ENCODE peak calls at places on chromosomes 1 and 21, in five cellular contexts. X is breast epithelium, T is sigmoid colon, Q is stomach, Y is upper lobe of left lung. Z is an unnamed sample.

GRCh38 chr1:84738237-84738636 is 48.0 kb upstream of the SSX2IP start:
- DNase-seq in X (no peak), T (no peak), Q (no peak), Y (no peak), Z (no peak)

GRCh38 chr1:100860397-100860991 is 34.1 kb downstream of the EXTL2 start:
- DNase-seq in X (no peak), T (no peak), Q (no peak), Y (no peak), Z (no peak)

GRCh38 chr1:76511226-76511625 is 356.1 kb upstream of the ST6GALNAC5 start:
- DNase-seq in X (no peak), T (no peak), Q (no peak), Y (no peak), Z (no peak)

GRCh38 chr1:209808059-209808494 is 2.1 kb upstream of the IRF6 start:
- DNase-seq in X (no peak), T (no peak), Q (no peak), Y (no peak), Z (peak)

GRCh38 chr1:158675563-158675962 is 11.0 kb downstream of the SPTA1 start:
- DNase-seq in X (no peak), T (no peak), Q (no peak), Y (no peak), Z (no peak)

GRCh38 chr1:225526878-225527277 is 99.0 kb upstream of the LBR start:
- DNase-seq in X (no peak), T (no peak), Q (peak), Y (no peak), Z (no peak)

GRCh38 chr1:109636201-109636952 is 16.7 kb downstream of the AMPD2 start:
- DNase-seq in X (no peak), T (peak), Q (no peak), Y (no peak), Z (peak)

GRCh38 chr1:226548281-226549093 is at the start of gene STUM:
- DNase-seq in X (no peak), T (peak), Q (peak), Y (no peak), Z (peak)

DNA sequence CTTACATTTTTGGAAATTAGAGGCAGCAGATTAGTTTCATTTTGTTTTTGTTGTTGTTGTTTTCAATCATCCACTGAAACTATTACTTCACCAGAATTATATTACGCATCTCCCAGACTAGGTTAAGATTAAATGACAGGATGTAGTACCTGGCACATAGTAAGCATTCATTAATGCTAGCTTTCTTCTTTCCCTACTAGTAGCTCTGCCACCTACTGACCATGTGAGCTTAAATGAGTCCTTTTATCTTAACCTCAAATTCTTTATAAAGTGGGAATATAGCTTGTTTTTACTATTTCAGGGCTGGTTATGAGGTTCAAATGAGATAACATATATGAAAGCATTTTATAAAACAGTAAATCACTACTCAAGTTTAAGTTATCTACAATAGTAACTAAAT is 10.2 kb upstream of the ASPM start:
- DNase-seq in X (no peak), T (no peak), Q (no peak), Y (no peak), Z (no peak)
- TF ChIP-seq CTCF in X (no peak), T (no peak), Q (no peak), Y (no peak), Z (no peak)

DNA sequence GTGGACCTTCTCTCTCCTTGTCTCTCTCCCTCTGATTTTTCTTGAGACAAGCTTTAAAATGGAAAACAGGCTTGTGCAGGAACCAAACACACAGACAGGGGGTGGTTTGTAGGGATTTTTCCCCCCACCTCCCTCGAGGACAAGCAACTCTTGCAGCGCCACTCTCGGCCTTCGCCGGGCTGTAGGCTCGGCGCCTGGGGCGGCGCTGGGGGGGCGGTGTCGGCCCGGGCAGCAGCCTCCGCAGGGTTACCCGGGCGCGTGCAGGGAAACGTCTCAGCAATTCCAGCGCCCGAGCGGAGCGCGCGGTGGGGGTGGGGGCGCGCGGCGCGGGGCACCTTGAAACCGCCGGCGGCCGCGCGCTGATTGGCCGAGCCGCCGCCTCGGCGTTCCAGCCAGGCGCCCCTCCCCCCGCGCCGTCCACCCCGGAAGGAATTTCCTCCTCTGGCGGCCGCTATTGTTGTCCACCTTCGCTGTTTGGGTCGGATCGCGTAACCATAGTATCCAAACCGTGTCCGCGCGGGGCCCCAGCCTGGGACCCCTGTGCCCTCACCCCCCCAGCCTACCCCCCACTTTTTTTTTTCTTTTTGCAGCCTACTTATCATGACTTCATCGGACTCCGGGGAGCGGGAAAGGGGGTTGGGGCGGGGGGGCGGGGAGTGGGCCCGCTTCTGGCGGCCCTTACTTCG is 59.8 kb upstream of the ACOT11 start:
- DNase-seq in X (peak), T (peak), Q (peak), Y (peak), Z (peak)
- TF ChIP-seq POLR2AphosphoS5 in X (peak), T (peak), Q (peak), Y (peak), Z (peak)

GRCh38 chr1:4622821-4623220 is 31.6 kb upstream of the AJAP1 start:
- DNase-seq in X (no peak), T (peak), Q (no peak), Y (no peak), Z (no peak)
- H3K4me3 ChIP-seq in X (no peak), T (no peak), Q (no peak), Y (no peak), Z (no peak)

DNA sequence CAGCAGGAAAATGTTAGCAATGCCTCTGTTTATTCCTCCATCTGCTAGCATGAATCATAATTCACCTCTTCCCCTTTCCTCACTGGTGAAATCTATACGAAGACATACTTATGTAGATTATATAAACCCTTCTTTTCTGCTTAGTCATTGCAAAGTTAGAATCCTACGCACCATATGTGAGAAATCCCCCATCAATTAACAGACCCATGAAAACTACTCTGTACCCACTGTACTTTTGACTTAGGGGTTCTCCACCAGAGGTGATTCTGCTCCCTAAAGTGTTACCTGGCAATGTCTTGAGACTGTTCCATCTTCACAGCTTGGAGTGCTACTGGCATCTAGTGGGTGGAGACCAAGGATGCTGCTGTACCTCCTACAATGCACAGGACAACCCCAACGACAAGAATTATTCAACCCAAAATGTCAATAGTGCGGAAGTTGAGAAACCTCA is 49.6 kb upstream of the KCTD3 start:
- DNase-seq in X (no peak), T (no peak), Q (no peak), Y (no peak), Z (no peak)
- TF ChIP-seq CTCF in X (no peak), T (no peak), Q (no peak), Y (no peak), Z (no peak)

GRCh38 chr1:150146853-150147542 is 2.7 kb upstream of the PLEKHO1 start:
- DNase-seq in X (no peak), T (no peak), Q (no peak), Y (no peak), Z (no peak)

GRCh38 chr1:150151291-150152181 is 1.8 kb downstream of the PLEKHO1 start:
- DNase-seq in X (no peak), T (peak), Q (peak), Y (peak), Z (peak)

GRCh38 chr1:150150511-150151021 is 850 bp downstream of the PLEKHO1 start:
- DNase-seq in X (no peak), T (peak), Q (no peak), Y (peak), Z (peak)

GRCh38 chr1:150149490-150150453 is at the start of gene PLEKHO1:
- DNase-seq in X (peak), T (peak), Q (peak), Y (peak), Z (peak)

GRCh38 chr1:150148834-150149489 is 754 bp upstream of the PLEKHO1 start:
- DNase-seq in X (no peak), T (peak), Q (peak), Y (no peak), Z (no peak)
- TF ChIP-seq POLR2AphosphoS5 in X (no peak), T (no peak), Q (no peak), Y (no peak), Z (no peak)

GRCh38 chr1:77757616-77758015 is 2.0 kb downstream of the USP33 start:
- DNase-seq in X (no peak), T (no peak), Q (no peak), Y (no peak), Z (no peak)
- H3K4me3 ChIP-seq in X (no peak), T (no peak), Q (no peak), Y (no peak), Z (no peak)

GRCh38 chr1:167658574-167659328 is 28.7 kb downstream of the RCSD1 start:
- DNase-seq in X (no peak), T (no peak), Q (no peak), Y (no peak), Z (peak)
- TF ChIP-seq CTCF in X (no peak), T (no peak), Q (no peak), Y (no peak), Z (no peak)

GRCh38 chr1:160209656-160210046 is 4.5 kb downstream of the PEA15 start:
- DNase-seq in X (no peak), T (no peak), Q (no peak), Y (no peak), Z (no peak)
- TF ChIP-seq POLR2AphosphoS5 in X (no peak), T (no peak), Q (no peak), Y (no peak), Z (no peak)

DNA sequence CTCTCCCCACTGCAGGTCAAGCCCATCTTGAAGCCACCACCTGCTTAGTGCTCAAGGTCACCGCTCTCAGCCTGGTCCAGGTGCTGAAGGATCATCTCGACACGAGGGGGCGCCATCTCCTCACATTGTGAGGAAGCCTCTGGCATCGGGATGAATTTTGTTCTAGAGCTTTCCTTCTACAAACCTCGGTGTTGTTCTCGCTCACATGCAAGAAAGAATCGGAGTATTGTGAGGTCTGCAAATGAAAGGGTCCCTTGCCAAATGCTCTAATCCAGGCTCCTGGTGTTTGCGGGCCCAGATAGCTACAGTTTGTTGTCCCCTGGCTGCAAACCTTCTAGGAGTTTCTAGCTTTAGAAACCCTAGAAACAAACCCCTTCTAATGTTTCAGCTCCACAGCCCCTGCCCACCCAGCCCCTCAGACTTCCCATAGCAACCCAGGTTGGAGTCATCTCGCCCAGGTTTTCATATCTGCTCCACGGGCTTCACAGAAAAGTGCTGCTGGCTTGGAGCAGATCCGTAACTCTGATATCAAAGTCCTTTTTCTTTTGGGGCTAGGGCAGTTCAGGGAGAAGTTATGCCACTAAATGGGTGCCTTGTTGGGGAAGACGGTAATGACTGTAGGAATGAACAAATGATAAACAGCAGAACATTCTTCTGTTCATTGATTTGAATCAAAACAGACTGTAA is 8.6 kb upstream of the ATP5PO start:
- DNase-seq in X (peak), T (peak), Q (peak), Y (peak), Z (peak)
- H3K4me3 ChIP-seq in X (no peak), T (no peak), Q (peak), Y (no peak), Z (no peak)

GRCh38 chr1:20964540-20965484 is 177.7 kb upstream of the HP1BP3 start:
- DNase-seq in X (no peak), T (no peak), Q (no peak), Y (no peak), Z (peak)
- TF ChIP-seq CTCF in X (no peak), T (no peak), Q (no peak), Y (no peak), Z (no peak)

Z was measured in transverse colon.